ENCODE peak calls at places on chromosomes 11 and 22, in five cellular contexts. S, X, A, Y and G are unnamed samples.

GRCh38 chr22:42855211-42855610 is 1.9 kb downstream of the ARFGAP3 start:
- DNase-seq in S (no peak), A (no peak), Y (no peak), X (no peak), G (no peak)

GRCh38 chr11:72741429-72741833 is 10.8 kb downstream of the ARAP1 start:
- DNase-seq in A (no peak), X (no peak), S (no peak), Y (peak; percentile 60), G (no peak)

GRCh38 chr22:26690654-26691376 is 33.4 kb downstream of the MIAT start:
- DNase-seq in A (no peak), Y (no peak), S (no peak), X (no peak), G (no peak)

GRCh38 chr11:45641961-45642360 is 23.5 kb downstream of the CHST1 start:
- DNase-seq in A (no peak), X (no peak), S (no peak), Y (no peak), G (no peak)

GRCh38 chr22:38831166-38831945 is 12.5 kb downstream of the NPTXR start:
- DNase-seq in Y (no peak), X (no peak), A (no peak), S (no peak), G (no peak)

GRCh38 chr11:73554677-73555320 is 43.1 kb downstream of the FAM168A start:
- DNase-seq in Y (no peak), S (no peak), X (no peak), A (no peak), G (no peak)

GRCh38 chr11:9825315-9825714 is 161.4 kb downstream of the SWAP70 start:
- DNase-seq in S (no peak), Y (peak; percentile 28), X (no peak), A (no peak), G (no peak)

GRCh38 chr11:128313931-128314330 is 273.4 kb downstream of the ETS1 start:
- DNase-seq in X (no peak), S (no peak), A (no peak), Y (no peak), G (no peak)

GRCh38 chr11:2098691-2099522 is 40.3 kb downstream of the IGF2 start:
- DNase-seq in X (no peak), Y (no peak), S (no peak), A (no peak), G (no peak)

GRCh38 chr22:48856308-48856615 is 971.4 kb downstream of the BRD1 start:
- DNase-seq in Y (no peak), S (no peak), A (no peak), X (no peak), G (no peak)

GRCh38 chr22:43980579-43980978 is 25.3 kb downstream of the SAMM50 start:
- DNase-seq in A (no peak), X (no peak), Y (no peak), S (no peak), G (no peak)

GRCh38 chr11:69377953-69378302 is 84.0 kb downstream of the MYEOV start:
- DNase-seq in A (no peak), S (no peak), X (no peak), Y (no peak), G (no peak)

GRCh38 chr11:113977071-113977490 is 2.2 kb downstream of the HTR3A start:
- DNase-seq in S (no peak), A (no peak), X (no peak), Y (no peak), G (no peak)

GRCh38 chr11:4511846-4512245 is 29.4 kb downstream of the OR52K1 start:
- DNase-seq in Y (no peak), A (no peak), S (no peak), X (no peak), G (no peak)

GRCh38 chr22:49885281-49885680 is 31.6 kb downstream of the ZBED4 start:
- DNase-seq in Y (no peak), X (no peak), A (no peak), S (no peak), G (no peak)

GRCh38 chr11:1919428-1920127 is at the start of gene TNNT3:
- DNase-seq in X (no peak), S (no peak), A (no peak), Y (no peak), G (no peak)

GRCh38 chr22:31400023-31400397 is 606 bp downstream of the DRG1 start:
- DNase-seq in S (no peak), Y (no peak), A (no peak), X (no peak), G (no peak)

GRCh38 chr11:102006835-102007566 is 40.2 kb upstream of the CFAP300 start:
- DNase-seq in S (no peak), A (no peak), Y (no peak), X (no peak), G (no peak)

GRCh38 chr11:65448418-65449196 is 26.0 kb downstream of the NEAT1 start:
- DNase-seq in X (no peak), A (no peak), Y (no peak), S (peak; percentile 32), G (no peak)

GRCh38 chr22:45876136-45877035 is 100.6 kb downstream of the WNT7B start:
- DNase-seq in Y (no peak), X (no peak), S (peak; percentile 16), A (no peak), G (no peak)

GRCh38 chr11:124623861-124624525 is 1.3 kb downstream of the TBRG1 start:
- DNase-seq in S (no peak), X (no peak), A (no peak), Y (no peak), G (no peak)

GRCh38 chr11:17352925-17353227 is 1.3 kb downstream of the NCR3LG1 start:
- DNase-seq in S (peak; percentile 62), Y (no peak), A (no peak), X (peak; percentile 30), G (peak; percentile 24)

GRCh38 chr22:36569999-36570398 is 41.0 kb upstream of the EIF3D start:
- DNase-seq in Y (no peak), X (no peak), S (no peak), A (no peak), G (no peak)

GRCh38 chr22:20899827-20900423 is 17.3 kb upstream of the CRKL start:
- DNase-seq in X (no peak), S (no peak), A (no peak), Y (no peak), G (no peak)

GRCh38 chr22:37906364-37907008 is 389 bp downstream of the MICALL1 start:
- DNase-seq in S (peak; percentile 67), X (peak; percentile 7), Y (no peak), A (no peak), G (peak; percentile 39)

GRCh38 chr11:48064306-48064705 is 83.9 kb downstream of the PTPRJ start:
- DNase-seq in A (no peak), S (no peak), Y (no peak), X (no peak), G (no peak)

GRCh38 chr11:128890543-128891409 is at the start of gene KCNJ5:
- DNase-seq in X (no peak), A (no peak), Y (peak; percentile 34), S (peak; percentile 45), G (no peak)

GRCh38 chr11:76148941-76149613 is 57.2 kb downstream of the WNT11 start:
- DNase-seq in Y (no peak), S (no peak), X (no peak), A (no peak), G (no peak)